ENCODE peak calls at places on chromosomes 7 and 10, in four cellular contexts. W, M, F and U are unnamed samples.

GRCh38 chr10:131576341-131577177 is 265.0 kb upstream of the TCERG1L start:
- DNase-seq in W (no peak), M (no peak), F (no peak), U (no peak)

GRCh38 chr7:16606704-16607103 is 38.9 kb downstream of the ANKMY2 start:
- DNase-seq in W (no peak), M (no peak), F (no peak), U (no peak)

GRCh38 chr7:155810607-155811559 is 1.4 kb downstream of the SHH start:
- DNase-seq in W (no peak), M (no peak), F (no peak), U (no peak)

GRCh38 chr10:5288359-5288758 is 76.4 kb upstream of the UCN3 start:
- DNase-seq in W (no peak), M (no peak), F (no peak), U (no peak)

GRCh38 chr10:36023939-36024338 is 381.8 kb upstream of the FZD8 start:
- DNase-seq in W (peak; percentile 3), M (no peak), F (no peak), U (peak; percentile 79)

GRCh38 chr10:89088901-89089300 is 98.3 kb downstream of the FAS start:
- DNase-seq in W (no peak), M (no peak), F (no peak), U (peak; percentile 81)

GRCh38 chr10:87598700-87599099 is 61.0 kb upstream of the PAPSS2 start:
- DNase-seq in W (no peak), M (no peak), F (no peak), U (no peak)

GRCh38 chr7:127803626-127804025 is 151.6 kb downstream of the SND1 start:
- DNase-seq in W (no peak), M (peak; percentile 47), F (no peak), U (peak; percentile 38)

GRCh38 chr7:161786-162185 is 30.6 kb upstream of the FAM20C start:
- DNase-seq in W (no peak), M (no peak), F (no peak), U (no peak)

GRCh38 chr7:114175140-114175539 is 239.5 kb upstream of the FOXP2 start:
- DNase-seq in W (no peak), M (no peak), F (no peak), U (peak; percentile 7)

GRCh38 chr7:98049034-98049433 is 57.6 kb upstream of the LMTK2 start:
- DNase-seq in W (no peak), M (no peak), F (no peak), U (no peak)

GRCh38 chr7:76047305-76047810 is 442 bp downstream of the STYXL1 start:
- DNase-seq in W (no peak), M (no peak), F (no peak), U (no peak)

GRCh38 chr10:22719406-22720042 is 5.1 kb upstream of the PIP4K2A start:
- DNase-seq in W (no peak), M (no peak), F (no peak), U (no peak)

GRCh38 chr10:58334817-58335305 is at the start of gene UBE2D1:
- DNase-seq in W (peak; percentile 63), M (peak; percentile 64), F (peak; percentile 15), U (peak; percentile 56)

GRCh38 chr10:5094265-5095205 is at the start of gene AKR1C3:
- DNase-seq in W (peak; percentile 78), M (peak; percentile 27), F (no peak), U (peak; percentile 65)

GRCh38 chr7:13352677-13353076 is 636.8 kb downstream of the ETV1 start:
- DNase-seq in W (no peak), M (no peak), F (no peak), U (no peak)

GRCh38 chr7:156966387-156966786 is 16.9 kb downstream of the NOM1 start:
- DNase-seq in W (no peak), M (no peak), F (no peak), U (no peak)

GRCh38 chr7:33981686-33982424 is 76.5 kb downstream of the BMPER start:
- DNase-seq in W (no peak), M (no peak), F (no peak), U (peak; percentile 57)

GRCh38 chr7:36215017-36215621 is 62.1 kb downstream of the EEPD1 start:
- DNase-seq in W (no peak), M (no peak), F (no peak), U (no peak)

GRCh38 chr10:72331575-72332422 is 22.9 kb downstream of the DNAJB12 start:
- DNase-seq in W (peak; percentile 91), M (peak; percentile 26), F (peak; percentile 96), U (peak; percentile 31)

GRCh38 chr7:156620246-156620775 is 20.3 kb upstream of the RNF32 start:
- DNase-seq in W (no peak), M (no peak), F (no peak), U (no peak)

GRCh38 chr10:113958631-113959382 is 84.9 kb upstream of the ADRB1 start:
- DNase-seq in W (peak; percentile 88), M (no peak), F (no peak), U (peak; percentile 93)

GRCh38 chr10:33345236-33345635 is 10.8 kb upstream of the NRP1 start:
- DNase-seq in W (no peak), M (no peak), F (no peak), U (no peak)

GRCh38 chr10:630581-631073 is 58.8 kb downstream of the DIP2C start:
- DNase-seq in W (no peak), M (no peak), F (no peak), U (no peak)

GRCh38 chr10:52897162-52897561 is 124.6 kb upstream of the MBL2 start:
- DNase-seq in W (no peak), M (no peak), F (no peak), U (no peak)

GRCh38 chr10:127534074-127534473 is 15.0 kb upstream of the NPS start:
- DNase-seq in W (no peak), M (no peak), F (no peak), U (no peak)

GRCh38 chr10:86244296-86244695 is 122.3 kb downstream of the GRID1 start:
- DNase-seq in W (no peak), M (no peak), F (no peak), U (no peak)

GRCh38 chr7:43039346-43039745 is 73.1 kb upstream of the HECW1 start:
- DNase-seq in W (no peak), M (no peak), F (no peak), U (no peak)

GRCh38 chr7:6226194-6226799 is 46.1 kb downstream of the CYTH3 start:
- DNase-seq in W (no peak), M (no peak), F (no peak), U (peak; percentile 82)

GRCh38 chr10:70784476-70784875 is 701 bp downstream of the TBATA start:
- DNase-seq in W (no peak), M (no peak), F (no peak), U (peak; percentile 21)

GRCh38 chr7:115844857-115845256 is 185.7 kb downstream of the TFEC start:
- DNase-seq in W (no peak), M (no peak), F (no peak), U (peak; percentile 52)
- TF ChIP-seq CEBPB in W (no peak), M (no peak), F (no peak), U (no peak)

GRCh38 chr10:75234683-75235374 is 928 bp downstream of the COMTD1 start:
- DNase-seq in W (no peak), M (peak; percentile 59), F (no peak), U (no peak)
- TF ChIP-seq POLR2A in W (no peak), M (peak; percentile 11), F (no peak), U (no peak)

DNA sequence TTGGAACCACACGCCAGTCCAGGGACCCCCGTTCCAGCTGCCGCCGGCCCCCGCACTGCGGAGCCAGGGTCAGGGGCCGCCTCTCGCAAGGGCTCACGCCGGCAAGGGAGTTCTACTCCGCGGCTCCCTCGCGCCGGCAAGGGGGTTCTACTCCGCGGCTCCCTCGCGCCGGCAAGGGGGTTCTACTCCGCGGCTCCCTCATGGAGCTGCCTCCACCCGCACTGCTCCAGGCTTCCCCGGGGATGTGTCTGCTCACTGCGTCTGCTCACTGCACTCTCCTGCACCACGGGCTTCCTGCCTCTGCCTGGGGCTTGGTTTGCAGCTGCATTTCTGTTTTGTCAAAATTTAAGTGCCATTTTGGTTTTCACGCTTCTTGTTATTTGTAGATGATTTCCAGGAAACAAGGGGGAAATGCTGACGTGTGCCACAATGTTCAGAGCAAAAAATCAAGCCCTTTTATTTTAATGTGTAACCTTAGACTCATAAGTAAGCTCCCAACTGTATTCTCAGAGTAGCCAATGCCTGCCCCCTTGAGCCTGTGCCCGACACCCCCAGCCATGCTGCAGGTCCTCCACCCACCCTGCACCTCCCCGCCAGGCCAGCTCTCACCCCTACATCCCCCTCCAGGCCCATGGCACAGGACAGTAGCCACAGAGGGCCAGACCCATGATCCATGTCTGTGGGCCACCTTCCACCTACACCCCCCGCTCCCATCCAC is 246.2 kb downstream of the MAD1L1 start:
- DNase-seq in W (no peak), M (no peak), F (no peak), U (no peak)
- TF ChIP-seq MXI1 in W (no peak), M (no peak), F (no peak), U (no peak)

GRCh38 chr10:124539935-124540641 is 78.5 kb downstream of the LHPP start:
- DNase-seq in W (peak; percentile 22), M (peak; percentile 67), F (no peak), U (peak; percentile 18)
- TF ChIP-seq CEBPB in W (no peak), M (no peak), F (no peak), U (no peak)

DNA sequence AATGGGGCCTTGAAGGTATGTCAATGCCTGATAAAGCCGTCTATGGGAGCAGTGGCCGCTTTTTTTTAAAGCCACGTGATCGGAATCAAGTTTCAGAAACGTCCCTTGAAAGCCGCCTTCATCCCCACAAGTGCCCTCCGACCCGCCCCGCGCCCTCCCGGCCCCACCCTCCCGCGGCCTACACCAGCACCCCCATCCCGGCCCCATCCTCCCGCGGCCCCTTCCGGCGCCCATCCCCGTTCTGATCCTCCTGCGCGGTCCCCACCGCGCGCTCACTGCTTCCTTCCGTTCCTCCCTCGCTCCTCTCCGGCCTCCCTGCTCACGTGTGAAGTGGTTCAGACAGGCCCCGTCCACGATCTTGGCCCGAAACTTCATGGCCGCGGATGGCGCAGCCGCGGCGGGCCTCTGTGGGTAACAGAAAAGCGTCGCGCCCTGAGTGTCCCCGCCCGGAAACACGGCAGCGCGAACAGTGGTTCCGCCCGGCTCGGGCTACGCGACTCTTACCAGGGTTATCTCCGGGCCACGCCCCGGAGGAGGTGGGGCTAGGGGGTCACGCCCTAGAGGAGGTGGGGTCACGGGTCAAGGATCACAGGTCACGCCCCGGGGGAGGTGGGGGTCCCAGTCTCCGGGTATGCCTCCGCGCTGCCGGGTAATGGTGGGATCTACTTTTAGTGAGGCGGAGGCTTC is at the start of gene HUS1:
- DNase-seq in W (peak; percentile 80), M (peak; percentile 95), F (peak; percentile 68), U (peak; percentile 81)
- TF ChIP-seq POLR2A in W (peak; percentile 78), M (peak; percentile 95), F (peak; percentile 98), U (peak; percentile 90)

GRCh38 chr7:135274495-135275268 is 41.0 kb downstream of the STRA8 start:
- DNase-seq in W (peak; percentile 69), M (peak; percentile 82), F (peak; percentile 45), U (peak; percentile 73)
- TF ChIP-seq MXI1 in W (no peak), M (no peak), F (no peak), U (no peak)

GRCh38 chr10:132960651-132961419 is 18.5 kb upstream of the CFAP46 start:
- DNase-seq in W (no peak), M (no peak), F (no peak), U (no peak)

GRCh38 chr10:132962623-132963429 is 20.5 kb upstream of the CFAP46 start:
- DNase-seq in W (no peak), M (no peak), F (no peak), U (peak; percentile 51)

GRCh38 chr10:132961420-132961803 is 19.0 kb upstream of the CFAP46 start:
- DNase-seq in W (no peak), M (no peak), F (no peak), U (no peak)

GRCh38 chr10:132963430-132963960 is 21.1 kb upstream of the CFAP46 start:
- DNase-seq in W (no peak), M (no peak), F (no peak), U (no peak)

GRCh38 chr10:132961864-132962622 is 19.7 kb upstream of the CFAP46 start:
- DNase-seq in W (peak; percentile 37), M (no peak), F (no peak), U (peak; percentile 67)
- TF ChIP-seq CEBPB in W (no peak), M (no peak), F (no peak), U (no peak)